ENCODE peak calls at places on chromosome 4, in four cellular contexts. A is NCI-H1092 treated with DMSO at 0.1 percent for 48 hours, Z is heart left ventricle, J is NCI-H2029. D is an unnamed sample.

GRCh38 chr4:42588909-42589308 is 68.0 kb downstream of the ATP8A1 start:
- DNase-seq in Z (no peak), A (no peak), J (no peak), D (no peak)

GRCh38 chr4:71752383-71753042 is 31.4 kb downstream of the GC start:
- DNase-seq in Z (no peak), J (no peak), A (no peak), D (no peak)

GRCh38 chr4:182826391-182826790 is 90.8 kb downstream of the DCTD start:
- DNase-seq in J (no peak), A (no peak), Z (no peak), D (no peak)

GRCh38 chr4:75457365-75457764 is 56.8 kb downstream of the RCHY1 start:
- DNase-seq in A (no peak), J (no peak), Z (no peak), D (no peak)

GRCh38 chr4:122458625-122459024 is 2.1 kb upstream of the IL2 start:
- DNase-seq in J (no peak), Z (no peak), A (no peak), D (no peak)

GRCh38 chr4:119525005-119525749 is 103.4 kb downstream of the PDE5A start:
- DNase-seq in Z (no peak), J (no peak), A (no peak), D (no peak)

GRCh38 chr4:188959424-188959823 is 820.2 kb downstream of the TRIML1 start:
- DNase-seq in J (no peak), Z (no peak), A (no peak), D (no peak)

GRCh38 chr4:53863163-53863562 is 201.2 kb downstream of the CHIC2 start:
- DNase-seq in Z (peak), A (no peak), J (no peak), D (no peak)

GRCh38 chr4:80183196-80184052 is 13.9 kb upstream of the PRDM8 start:
- DNase-seq in J (no peak), A (peak), Z (no peak), D (no peak)

GRCh38 chr4:8690811-8691775 is 98.5 kb downstream of the CPZ start:
- DNase-seq in Z (no peak), J (no peak), A (no peak), D (no peak)

GRCh38 chr4:153432971-153433752 is 33.0 kb upstream of the TMEM131L start:
- DNase-seq in Z (peak), J (peak), A (peak), D (peak)

GRCh38 chr4:49032440-49033161 is 46.5 kb downstream of the CWH43 start:
- DNase-seq in A (peak), J (no peak), Z (no peak), D (peak)

GRCh38 chr4:69056921-69057562 is 39.2 kb upstream of the UGT2B7 start:
- DNase-seq in J (no peak), A (no peak), Z (no peak), D (no peak)

D was measured in NCI-H2081.